ENCODE peak calls at places on chromosomes 3 and 15, in six cellular contexts. L is tibial artery, F is A549, Y is GM12865, V is Peyer's patch, R is adrenal gland. Q is an unnamed sample.

GRCh38 chr15:48541659-48542334 is 103.7 kb downstream of the FBN1 start:
- DNase-seq in Y (peak), F (no peak), R (peak), L (no peak), V (no peak), Q (no peak)

GRCh38 chr3:128800241-128801187 is 74.5 kb downstream of the RAB7A start:
- DNase-seq in Y (peak), L (no peak), F (no peak), R (peak), V (no peak), Q (no peak)

GRCh38 chr15:64699767-64700388 is 75.5 kb downstream of the RBPMS2 start:
- DNase-seq in F (no peak), R (no peak), V (no peak), L (peak), Y (no peak), Q (no peak)

GRCh38 chr3:128468285-128468790 is 1.6 kb upstream of the DNAJB8 start:
- DNase-seq in Y (no peak), F (no peak), R (no peak), L (no peak), V (no peak), Q (no peak)

GRCh38 chr3:12370758-12371157 is 81.9 kb downstream of the PPARG start:
- DNase-seq in L (no peak), V (no peak), Y (no peak), R (no peak), F (peak), Q (no peak)

GRCh38 chr15:100131321-100132224 is 210.2 kb downstream of the ADAMTS17 start:
- DNase-seq in F (peak), L (no peak), V (no peak), R (peak), Y (no peak), Q (peak)

GRCh38 chr15:40826123-40827075 is 2.1 kb downstream of the PPP1R14D start:
- DNase-seq in L (no peak), F (no peak), Y (no peak), V (no peak), R (no peak), Q (no peak)

GRCh38 chr15:88504445-88504844 is 36.9 kb downstream of the MRPS11 start:
- DNase-seq in R (no peak), V (no peak), L (no peak), F (no peak), Y (no peak), Q (no peak)

GRCh38 chr3:33883538-33884203 is 85.2 kb downstream of the PDCD6IP start:
- DNase-seq in L (no peak), V (no peak), R (no peak), F (peak), Y (peak), Q (peak)

GRCh38 chr3:184295771-184296170 is 3.3 kb upstream of the PSMD2 start:
- DNase-seq in Y (no peak), R (no peak), L (no peak), F (no peak), V (no peak), Q (no peak)

GRCh38 chr3:98902341-98902740 is 846 bp upstream of the DCBLD2 start:
- DNase-seq in R (no peak), Y (peak), F (no peak), L (no peak), V (no peak), Q (no peak)

GRCh38 chr15:60338810-60339209 is 59.0 kb downstream of the ANXA2 start:
- DNase-seq in V (no peak), L (no peak), Y (no peak), F (no peak), R (no peak), Q (no peak)

GRCh38 chr3:15805756-15806266 is 8.0 kb upstream of the ANKRD28 start:
- DNase-seq in Y (peak), L (no peak), V (no peak), R (no peak), F (no peak), Q (no peak)

GRCh38 chr15:35663956-35664355 is 118.0 kb upstream of the DPH6 start:
- DNase-seq in V (no peak), L (no peak), R (no peak), Y (no peak), F (no peak), Q (no peak)

GRCh38 chr3:149306751-149307434 is 26.5 kb downstream of the TM4SF18 start:
- DNase-seq in V (no peak), R (no peak), F (no peak), Y (no peak), L (no peak), Q (no peak)

GRCh38 chr3:180804871-180805430 is 107.5 kb upstream of the FXR1 start:
- DNase-seq in Y (no peak), F (no peak), R (no peak), V (no peak), L (no peak), Q (no peak)

GRCh38 chr3:9602620-9603019 is 46.7 kb upstream of the MTMR14 start:
- DNase-seq in V (no peak), Y (no peak), R (no peak), F (no peak), L (no peak), Q (no peak)

GRCh38 chr3:49164983-49165720 is 979 bp downstream of the CCDC71 start:
- DNase-seq in L (no peak), V (no peak), R (no peak), F (no peak), Y (no peak), Q (no peak)

GRCh38 chr15:84886211-84886983 is 1.9 kb downstream of the SLC28A1 start:
- DNase-seq in L (no peak), F (no peak), Y (no peak), R (no peak), V (peak), Q (no peak)

GRCh38 chr15:57726411-57726810 is 19.9 kb downstream of the POLR2M start:
- DNase-seq in Y (no peak), F (no peak), L (no peak), R (no peak), V (no peak), Q (no peak)

GRCh38 chr15:77171568-77171967 is 100.7 kb upstream of the TSPAN3 start:
- DNase-seq in L (no peak), F (no peak), V (no peak), R (no peak), Y (no peak), Q (no peak)

GRCh38 chr15:99906793-99907192 is 173.6 kb upstream of the LYSMD4 start:
- DNase-seq in V (no peak), R (no peak), L (no peak), F (no peak), Y (no peak), Q (no peak)

GRCh38 chr3:170961616-170962400 is 53.4 kb upstream of the EIF5A2 start:
- DNase-seq in V (no peak), L (no peak), F (no peak), Y (peak), R (no peak), Q (no peak)

GRCh38 chr3:35296533-35296932 is 342.8 kb upstream of the ARPP21 start:
- DNase-seq in V (no peak), R (no peak), F (no peak), L (no peak), Y (peak), Q (peak)

GRCh38 chr3:13549513-13550256 is 760 bp downstream of the FBLN2 start:
- DNase-seq in L (no peak), R (no peak), Y (no peak), V (no peak), F (no peak), Q (no peak)
- H3K4me3 ChIP-seq in L (peak), R (no peak), Y (no peak), V (peak), F (no peak), Q (no peak)

GRCh38 chr3:72101538-72101937 is 316.6 kb upstream of the PROK2 start:
- DNase-seq in V (no peak), L (no peak), R (no peak), Y (no peak), F (no peak), Q (no peak)
- H3K4me3 ChIP-seq in V (no peak), L (no peak), R (no peak), Y (no peak), F (no peak), Q (peak)

GRCh38 chr3:28576590-28577220 is 228.1 kb upstream of the AZI2 start:
- DNase-seq in Y (no peak), R (no peak), V (no peak), L (no peak), F (no peak), Q (no peak)

GRCh38 chr3:28575748-28576589 is 227.3 kb upstream of the AZI2 start:
- DNase-seq in R (no peak), Y (no peak), F (no peak), V (no peak), L (peak), Q (no peak)

GRCh38 chr3:28574036-28574435 is 225.4 kb upstream of the AZI2 start:
- DNase-seq in L (no peak), Y (no peak), V (no peak), F (no peak), R (no peak), Q (no peak)

GRCh38 chr3:28577941-28578340 is 229.3 kb upstream of the AZI2 start:
- DNase-seq in Y (no peak), L (no peak), R (no peak), F (no peak), V (no peak), Q (no peak)

GRCh38 chr3:28575100-28575747 is 226.6 kb upstream of the AZI2 start:
- DNase-seq in V (no peak), R (no peak), L (peak), F (no peak), Y (no peak), Q (no peak)
- H3K4me3 ChIP-seq in V (peak), R (no peak), L (peak), F (peak), Y (no peak), Q (no peak)

GRCh38 chr3:64157150-64158035 is 67.9 kb downstream of the PRICKLE2 start:
- DNase-seq in F (no peak), R (no peak), V (no peak), L (no peak), Y (no peak), Q (no peak)
- H3K4me3 ChIP-seq in F (no peak), R (no peak), V (no peak), L (no peak), Y (no peak), Q (no peak)

GRCh38 chr3:154290187-154290586 is 34.1 kb downstream of the DHX36 start:
- DNase-seq in V (no peak), F (no peak), L (no peak), R (no peak), Y (no peak), Q (no peak)

DNA sequence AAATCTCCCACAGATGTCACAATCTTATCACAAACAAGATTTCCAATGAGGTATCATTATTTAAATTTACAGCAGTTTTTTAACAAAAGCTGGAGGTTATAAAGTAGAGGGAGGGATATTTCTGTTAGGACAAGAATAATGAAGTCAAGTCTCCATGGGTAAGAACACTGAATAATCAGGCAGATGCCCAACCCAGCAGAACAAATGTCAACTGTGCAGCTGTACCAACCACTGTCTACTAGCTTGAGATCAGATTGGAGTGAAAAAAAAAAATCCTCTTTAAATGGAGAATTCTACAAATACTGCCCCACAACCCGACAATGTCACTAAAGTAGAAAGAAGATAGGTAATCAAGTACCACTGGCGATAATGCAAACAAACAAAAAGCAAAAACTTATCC is 30.3 kb downstream of the DHX36 start:
- DNase-seq in F (no peak), L (no peak), R (no peak), Y (no peak), V (no peak), Q (no peak)
- H3K4me3 ChIP-seq in F (no peak), L (no peak), R (no peak), Y (no peak), V (no peak), Q (no peak)

GRCh38 chr3:160485931-160486330 is 36.3 kb upstream of the TRIM59 start:
- DNase-seq in Y (no peak), V (no peak), R (no peak), L (no peak), F (peak), Q (no peak)
- H3K4me3 ChIP-seq in Y (peak), V (peak), R (no peak), L (peak), F (peak), Q (peak)